ENCODE peak calls at places on chromosomes 13 and 19, in eight cellular contexts. One of them, this sample, is unnamed.

GRCh38 chr19:9838324-9838723 is 3.2 kb downstream of the PIN1 start:
- DNase-seq in brain microvascular endothelial cell: no peak
- DNase-seq in CD8-positive, alpha-beta memory T cell: no peak
- DNase-seq in spleen: no peak
- DNase-seq in CD4-positive, alpha-beta memory T cell: no peak
- DNase-seq in lung: no peak
- DNase-seq in H7: peak; percentile 20
- DNase-seq in IMR-90: no peak
- DNase-seq in this sample: no peak

GRCh38 chr13:67200183-67200582 is 30.0 kb downstream of the PCDH9 start:
- DNase-seq in brain microvascular endothelial cell: no peak
- DNase-seq in CD8-positive, alpha-beta memory T cell: no peak
- DNase-seq in spleen: no peak
- DNase-seq in CD4-positive, alpha-beta memory T cell: no peak
- DNase-seq in lung: no peak
- DNase-seq in H7: no peak
- DNase-seq in IMR-90: no peak
- DNase-seq in this sample: no peak

GRCh38 chr19:40559394-40559793 is 17.3 kb upstream of the SHKBP1 start:
- DNase-seq in brain microvascular endothelial cell: no peak
- DNase-seq in CD8-positive, alpha-beta memory T cell: no peak
- DNase-seq in spleen: no peak
- DNase-seq in CD4-positive, alpha-beta memory T cell: no peak
- DNase-seq in lung: no peak
- DNase-seq in H7: no peak
- DNase-seq in IMR-90: no peak
- DNase-seq in this sample: no peak

GRCh38 chr19:12639901-12640613 is 26.5 kb downstream of the MAN2B1 start:
- DNase-seq in brain microvascular endothelial cell: peak; percentile 84
- DNase-seq in CD8-positive, alpha-beta memory T cell: peak; percentile 69
- DNase-seq in spleen: peak; percentile 95
- DNase-seq in CD4-positive, alpha-beta memory T cell: peak; percentile 78
- DNase-seq in lung: peak; percentile 86
- DNase-seq in H7: peak; percentile 95
- DNase-seq in IMR-90: peak; percentile 77
- DNase-seq in this sample: peak; percentile 80

GRCh38 chr19:10780368-10780767 is 55.6 kb downstream of the TMED1 start:
- DNase-seq in brain microvascular endothelial cell: peak; percentile 90
- DNase-seq in CD8-positive, alpha-beta memory T cell: no peak
- DNase-seq in spleen: no peak
- DNase-seq in CD4-positive, alpha-beta memory T cell: no peak
- DNase-seq in lung: peak; percentile 65
- DNase-seq in H7: no peak
- DNase-seq in IMR-90: peak; percentile 54
- DNase-seq in this sample: no peak

GRCh38 chr19:49701271-49701786 is 10.4 kb downstream of the CPT1C start:
- DNase-seq in brain microvascular endothelial cell: no peak
- DNase-seq in CD8-positive, alpha-beta memory T cell: no peak
- DNase-seq in spleen: no peak
- DNase-seq in CD4-positive, alpha-beta memory T cell: no peak
- DNase-seq in lung: no peak
- DNase-seq in H7: peak; percentile 35
- DNase-seq in IMR-90: no peak
- DNase-seq in this sample: no peak

GRCh38 chr13:110557610-110558305 is 3.8 kb downstream of the RAB20 start:
- DNase-seq in brain microvascular endothelial cell: no peak
- DNase-seq in CD8-positive, alpha-beta memory T cell: no peak
- DNase-seq in spleen: peak; percentile 77
- DNase-seq in CD4-positive, alpha-beta memory T cell: no peak
- DNase-seq in lung: peak; percentile 77
- DNase-seq in H7: no peak
- DNase-seq in IMR-90: no peak
- DNase-seq in this sample: no peak

GRCh38 chr19:6868341-6868740 is 19.0 kb upstream of the ADGRE1 start:
- DNase-seq in brain microvascular endothelial cell: no peak
- DNase-seq in CD8-positive, alpha-beta memory T cell: no peak
- DNase-seq in spleen: peak; percentile 58
- DNase-seq in CD4-positive, alpha-beta memory T cell: no peak
- DNase-seq in lung: no peak
- DNase-seq in H7: no peak
- DNase-seq in IMR-90: no peak
- DNase-seq in this sample: no peak

GRCh38 chr19:16327911-16328823 is 3.5 kb downstream of the KLF2 start:
- DNase-seq in brain microvascular endothelial cell: no peak
- DNase-seq in CD8-positive, alpha-beta memory T cell: peak; percentile 58
- DNase-seq in spleen: peak; percentile 91
- DNase-seq in CD4-positive, alpha-beta memory T cell: peak; percentile 66
- DNase-seq in lung: peak; percentile 89
- DNase-seq in H7: peak; percentile 47
- DNase-seq in IMR-90: peak; percentile 86
- DNase-seq in this sample: peak; percentile 27

GRCh38 chr13:106122234-106122633 is 413.2 kb downstream of the EFNB2 start:
- DNase-seq in brain microvascular endothelial cell: no peak
- DNase-seq in CD8-positive, alpha-beta memory T cell: no peak
- DNase-seq in spleen: no peak
- DNase-seq in CD4-positive, alpha-beta memory T cell: no peak
- DNase-seq in lung: no peak
- DNase-seq in H7: no peak
- DNase-seq in IMR-90: no peak
- DNase-seq in this sample: no peak

GRCh38 chr13:41563501-41564001 is 106.2 kb downstream of the RGCC start:
- DNase-seq in brain microvascular endothelial cell: peak; percentile 64
- DNase-seq in CD8-positive, alpha-beta memory T cell: no peak
- DNase-seq in spleen: no peak
- DNase-seq in CD4-positive, alpha-beta memory T cell: no peak
- DNase-seq in lung: no peak
- DNase-seq in H7: no peak
- DNase-seq in IMR-90: peak; percentile 50
- DNase-seq in this sample: peak; percentile 13

GRCh38 chr19:48873476-48874308 is 1.5 kb downstream of the PPP1R15A start:
- DNase-seq in brain microvascular endothelial cell: no peak
- DNase-seq in CD8-positive, alpha-beta memory T cell: no peak
- DNase-seq in spleen: no peak
- DNase-seq in CD4-positive, alpha-beta memory T cell: peak; percentile 39
- DNase-seq in lung: no peak
- DNase-seq in H7: no peak
- DNase-seq in IMR-90: no peak
- DNase-seq in this sample: peak; percentile 61

GRCh38 chr19:14731200-14731599 is 41.4 kb downstream of the ZNF333 start:
- DNase-seq in brain microvascular endothelial cell: no peak
- DNase-seq in CD8-positive, alpha-beta memory T cell: no peak
- DNase-seq in spleen: no peak
- DNase-seq in CD4-positive, alpha-beta memory T cell: no peak
- DNase-seq in lung: no peak
- DNase-seq in H7: no peak
- DNase-seq in IMR-90: no peak
- DNase-seq in this sample: no peak

GRCh38 chr13:18949489-18949761 is 232.2 kb downstream of the TUBA3C start:
- DNase-seq in brain microvascular endothelial cell: no peak
- DNase-seq in CD8-positive, alpha-beta memory T cell: no peak
- DNase-seq in spleen: no peak
- DNase-seq in CD4-positive, alpha-beta memory T cell: no peak
- DNase-seq in lung: no peak
- DNase-seq in H7: peak; percentile 14
- DNase-seq in IMR-90: no peak
- DNase-seq in this sample: no peak
- H3K4me3 ChIP-seq in brain microvascular endothelial cell: no peak overlapping the region
- H3K4me3 ChIP-seq in CD8-positive, alpha-beta memory T cell: no peak overlapping the region
- H3K4me3 ChIP-seq in spleen: no peak overlapping the region
- H3K4me3 ChIP-seq in CD4-positive, alpha-beta memory T cell: no peak overlapping the region
- H3K4me3 ChIP-seq in lung: no peak overlapping the region
- H3K4me3 ChIP-seq in H7: no peak overlapping the region
- H3K4me3 ChIP-seq in IMR-90: no peak overlapping the region
- H3K4me3 ChIP-seq in this sample: no peak overlapping the region

GRCh38 chr19:23222998-23223652 is 27.1 kb downstream of the ZNF724 start:
- DNase-seq in brain microvascular endothelial cell: no peak
- DNase-seq in CD8-positive, alpha-beta memory T cell: no peak
- DNase-seq in spleen: no peak
- DNase-seq in CD4-positive, alpha-beta memory T cell: no peak
- DNase-seq in lung: no peak
- DNase-seq in H7: no peak
- DNase-seq in IMR-90: no peak
- DNase-seq in this sample: no peak
- H3K36me3 ChIP-seq in brain microvascular endothelial cell: peaks cover 7% of the 10 kb centered on the region
- H3K36me3 ChIP-seq in CD8-positive, alpha-beta memory T cell: peaks cover 10% of the 10 kb centered on the region
- H3K36me3 ChIP-seq in spleen: peaks cover 49% of the 10 kb centered on the region
- H3K36me3 ChIP-seq in CD4-positive, alpha-beta memory T cell: peaks cover 14% of the 10 kb centered on the region
- H3K36me3 ChIP-seq in lung: peaks cover 22% of the 10 kb centered on the region
- H3K36me3 ChIP-seq in H7: peaks cover 30% of the 10 kb centered on the region
- H3K36me3 ChIP-seq in IMR-90: peaks cover 12% of the 10 kb centered on the region
- H3K36me3 ChIP-seq in this sample: peaks cover 2% of the 10 kb centered on the region

DNA sequence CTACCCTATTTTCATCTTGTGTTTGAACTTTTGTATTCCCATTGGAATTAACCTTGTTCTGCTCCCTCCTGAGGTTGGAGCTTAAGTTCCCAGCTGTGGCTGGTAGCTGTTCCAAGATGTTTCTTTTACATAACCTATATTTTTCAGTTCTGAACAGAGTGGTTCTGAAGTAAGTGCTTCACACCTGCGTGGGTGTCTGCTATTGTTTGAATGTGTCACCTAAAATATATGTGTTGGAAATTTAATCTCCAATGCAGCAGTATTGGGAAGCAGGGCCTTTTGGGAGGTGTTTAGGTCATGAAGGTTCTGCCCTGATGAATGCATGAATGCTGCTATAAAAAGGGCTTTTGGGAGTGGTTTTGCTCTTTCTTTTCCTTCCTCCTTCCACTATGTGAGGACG is 123.8 kb downstream of the LACC1 start:
- DNase-seq in brain microvascular endothelial cell: no peak
- DNase-seq in CD8-positive, alpha-beta memory T cell: no peak
- DNase-seq in spleen: no peak
- DNase-seq in CD4-positive, alpha-beta memory T cell: no peak
- DNase-seq in lung: no peak
- DNase-seq in H7: no peak
- DNase-seq in IMR-90: no peak
- DNase-seq in this sample: no peak
- H3K4me3 ChIP-seq in brain microvascular endothelial cell: no peak overlapping the region
- H3K4me3 ChIP-seq in CD8-positive, alpha-beta memory T cell: no peak overlapping the region
- H3K4me3 ChIP-seq in spleen: no peak overlapping the region
- H3K4me3 ChIP-seq in CD4-positive, alpha-beta memory T cell: no peak overlapping the region
- H3K4me3 ChIP-seq in lung: no peak overlapping the region
- H3K4me3 ChIP-seq in H7: no peak overlapping the region
- H3K4me3 ChIP-seq in IMR-90: no peak overlapping the region
- H3K4me3 ChIP-seq in this sample: no peak overlapping the region

DNA sequence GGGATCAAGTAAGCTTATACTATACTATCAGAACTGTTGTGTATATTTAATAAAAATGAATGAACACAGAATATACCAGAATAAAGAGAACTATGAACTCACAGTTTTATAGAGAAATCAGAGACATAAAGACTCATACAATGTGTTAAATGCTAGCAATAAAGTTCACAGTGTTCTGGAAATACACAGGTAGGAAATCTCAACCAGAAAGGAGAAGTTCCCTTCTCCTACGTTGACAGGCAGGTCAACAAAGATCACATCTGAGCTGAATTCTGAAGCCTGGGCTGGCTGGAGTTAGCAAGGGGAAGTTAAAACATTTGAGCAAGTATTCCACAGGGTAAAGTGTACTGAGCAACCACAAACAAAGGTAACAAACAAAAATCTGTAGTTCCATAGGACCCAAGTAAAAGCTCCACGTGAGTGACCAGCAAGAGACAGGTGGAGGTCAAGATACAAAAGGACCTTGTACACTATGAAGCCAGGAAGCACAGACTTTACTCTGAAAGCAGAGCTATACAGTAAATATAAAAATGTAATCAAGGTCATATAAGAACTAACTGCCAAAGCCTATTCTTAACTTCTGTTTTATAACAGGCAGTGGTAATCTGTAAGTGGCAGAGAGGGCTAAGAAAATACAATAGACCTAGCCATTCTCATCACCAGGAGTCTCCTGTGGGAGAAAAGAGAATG is 13.0 kb downstream of the FBXL3 start:
- DNase-seq in brain microvascular endothelial cell: no peak
- DNase-seq in CD8-positive, alpha-beta memory T cell: no peak
- DNase-seq in spleen: no peak
- DNase-seq in CD4-positive, alpha-beta memory T cell: no peak
- DNase-seq in lung: no peak
- DNase-seq in H7: no peak
- DNase-seq in IMR-90: no peak
- DNase-seq in this sample: no peak
- H3K36me3 ChIP-seq in brain microvascular endothelial cell: peaks cover 67% of the 10 kb centered on the region
- H3K36me3 ChIP-seq in CD8-positive, alpha-beta memory T cell: peaks cover 50% of the 10 kb centered on the region
- H3K36me3 ChIP-seq in spleen: peaks cover 81% of the 10 kb centered on the region
- H3K36me3 ChIP-seq in CD4-positive, alpha-beta memory T cell: peaks cover 62% of the 10 kb centered on the region
- H3K36me3 ChIP-seq in lung: peaks cover 34% of the 10 kb centered on the region
- H3K36me3 ChIP-seq in H7: peaks cover 6% of the 10 kb centered on the region
- H3K36me3 ChIP-seq in IMR-90: peaks cover 42% of the 10 kb centered on the region
- H3K36me3 ChIP-seq in this sample: peaks cover 22% of the 10 kb centered on the region

DNA sequence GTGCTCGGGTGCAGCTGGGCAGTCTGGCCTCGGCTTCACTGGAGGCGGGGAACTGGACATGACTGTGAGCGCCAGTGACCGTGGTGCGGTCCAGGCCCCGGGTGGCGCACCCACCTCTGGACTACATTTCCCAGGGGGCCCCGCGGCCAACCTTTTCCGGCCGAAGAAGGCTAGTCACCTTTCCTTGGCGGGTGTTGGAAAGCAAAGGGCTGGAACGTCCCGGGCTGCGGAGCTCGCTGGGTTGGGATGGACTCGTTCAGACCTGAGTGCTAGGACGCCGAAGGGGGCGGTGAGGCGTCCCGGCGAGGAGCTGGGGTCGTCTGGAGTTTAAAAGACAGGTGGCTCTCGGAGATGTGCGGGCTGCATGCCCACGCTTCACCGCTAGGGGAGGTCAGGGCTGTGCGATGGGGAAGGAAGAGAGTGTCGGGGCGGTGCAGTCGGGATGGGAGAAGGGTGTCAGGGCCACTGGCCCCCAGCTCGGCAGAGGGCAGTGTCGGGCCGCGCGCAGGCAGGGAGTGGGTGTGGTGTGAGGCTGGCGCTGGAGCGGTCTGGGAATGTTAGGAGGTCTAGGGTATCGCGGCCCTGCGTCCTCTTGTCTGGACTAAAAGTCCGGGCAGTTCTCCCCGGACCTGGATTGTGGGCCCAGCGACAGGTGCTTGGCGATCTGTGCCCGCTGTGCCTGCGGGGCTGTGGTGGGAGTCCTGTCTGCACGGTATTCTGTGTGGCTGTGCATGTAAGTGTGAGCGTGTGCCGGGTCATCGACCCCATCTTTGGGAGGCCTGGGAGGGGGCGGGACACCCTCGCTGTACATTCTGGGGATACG is 57.1 kb downstream of the ZNF568 start:
- DNase-seq in brain microvascular endothelial cell: peak; percentile 61
- DNase-seq in CD8-positive, alpha-beta memory T cell: peak; percentile 67
- DNase-seq in spleen: peak; percentile 94
- DNase-seq in CD4-positive, alpha-beta memory T cell: peak; percentile 85
- DNase-seq in lung: peak; percentile 88
- DNase-seq in H7: peak; percentile 13
- DNase-seq in IMR-90: peak; percentile 50
- DNase-seq in this sample: peak; percentile 74
- H3K4me3 ChIP-seq in brain microvascular endothelial cell: peak overlapping the region; percentile 69
- H3K4me3 ChIP-seq in CD8-positive, alpha-beta memory T cell: peak overlapping the region; percentile 72
- H3K4me3 ChIP-seq in spleen: peak overlapping the region; percentile 56
- H3K4me3 ChIP-seq in CD4-positive, alpha-beta memory T cell: peak overlapping the region; percentile 80
- H3K4me3 ChIP-seq in lung: peak overlapping the region; percentile 86
- H3K4me3 ChIP-seq in H7: no peak overlapping the region
- H3K4me3 ChIP-seq in IMR-90: peak overlapping the region; percentile 96
- H3K4me3 ChIP-seq in this sample: peak overlapping the region; percentile 51